ENCODE peak calls at places on chromosome 3, in five cellular contexts. One of them, this sample, is unnamed.

GRCh38 chr3:182837855-182838454 is 44.7 kb downstream of the ATP11B start:
- DNase-seq in CD8-positive, alpha-beta T cell: no peak
- DNase-seq in GM20000: no peak
- DNase-seq in OCI-LY7: peak; percentile 33
- DNase-seq in AG09319: no peak
- DNase-seq in this sample: no peak

GRCh38 chr3:134608957-134609525 is 41.8 kb downstream of the KY start:
- DNase-seq in CD8-positive, alpha-beta T cell: no peak
- DNase-seq in GM20000: no peak
- DNase-seq in OCI-LY7: no peak
- DNase-seq in AG09319: no peak
- DNase-seq in this sample: no peak

GRCh38 chr3:62562596-62562995 is 189.2 kb upstream of the FEZF2 start:
- DNase-seq in CD8-positive, alpha-beta T cell: no peak
- DNase-seq in GM20000: no peak
- DNase-seq in OCI-LY7: no peak
- DNase-seq in AG09319: no peak
- DNase-seq in this sample: peak; percentile 27

GRCh38 chr3:11549580-11550140 is 94.1 kb downstream of the VGLL4 start:
- DNase-seq in CD8-positive, alpha-beta T cell: no peak
- DNase-seq in GM20000: no peak
- DNase-seq in OCI-LY7: no peak
- DNase-seq in AG09319: no peak
- DNase-seq in this sample: no peak

GRCh38 chr3:30538787-30539186 is 67.6 kb upstream of the TGFBR2 start:
- DNase-seq in CD8-positive, alpha-beta T cell: no peak
- DNase-seq in GM20000: no peak
- DNase-seq in OCI-LY7: no peak
- DNase-seq in AG09319: no peak
- DNase-seq in this sample: no peak

GRCh38 chr3:183584246-183584913 is 28.9 kb upstream of the KLHL6 start:
- DNase-seq in CD8-positive, alpha-beta T cell: no peak
- DNase-seq in GM20000: no peak
- DNase-seq in OCI-LY7: peak; percentile 69
- DNase-seq in AG09319: peak; percentile 18
- DNase-seq in this sample: no peak

GRCh38 chr3:73848173-73848751 is 223.5 kb upstream of the PDZRN3 start:
- DNase-seq in CD8-positive, alpha-beta T cell: no peak
- DNase-seq in GM20000: peak; percentile 11
- DNase-seq in OCI-LY7: no peak
- DNase-seq in AG09319: peak; percentile 10
- DNase-seq in this sample: no peak

GRCh38 chr3:176514297-176514696 is 683.0 kb downstream of the TBL1XR1 start:
- DNase-seq in CD8-positive, alpha-beta T cell: no peak
- DNase-seq in GM20000: no peak
- DNase-seq in OCI-LY7: peak; percentile 60
- DNase-seq in AG09319: peak; percentile 5
- DNase-seq in this sample: no peak

GRCh38 chr3:19945405-19946290 is 1.2 kb upstream of the RAB5A start:
- DNase-seq in CD8-positive, alpha-beta T cell: peak; percentile 9
- DNase-seq in GM20000: no peak
- DNase-seq in OCI-LY7: no peak
- DNase-seq in AG09319: no peak
- DNase-seq in this sample: no peak

GRCh38 chr3:175260145-175260794 is 401.1 kb downstream of the NAALADL2 start:
- DNase-seq in CD8-positive, alpha-beta T cell: no peak
- DNase-seq in GM20000: no peak
- DNase-seq in OCI-LY7: no peak
- DNase-seq in AG09319: no peak
- DNase-seq in this sample: no peak

GRCh38 chr3:4416961-4417360 is 50.1 kb downstream of the SUMF1 start:
- DNase-seq in CD8-positive, alpha-beta T cell: no peak
- DNase-seq in GM20000: no peak
- DNase-seq in OCI-LY7: no peak
- DNase-seq in AG09319: no peak
- DNase-seq in this sample: peak; percentile 64

GRCh38 chr3:56131976-56132590 is 336.2 kb downstream of the ERC2 start:
- DNase-seq in CD8-positive, alpha-beta T cell: no peak
- DNase-seq in GM20000: no peak
- DNase-seq in OCI-LY7: no peak
- DNase-seq in AG09319: peak; percentile 66
- DNase-seq in this sample: no peak

GRCh38 chr3:187669675-187670504 is at the start of gene SST:
- DNase-seq in CD8-positive, alpha-beta T cell: no peak
- DNase-seq in GM20000: no peak
- DNase-seq in OCI-LY7: no peak
- DNase-seq in AG09319: no peak
- DNase-seq in this sample: no peak

GRCh38 chr3:69306239-69307185 is 79.4 kb downstream of the FRMD4B start:
- DNase-seq in CD8-positive, alpha-beta T cell: peak; percentile 59
- DNase-seq in GM20000: peak; percentile 63
- DNase-seq in OCI-LY7: peak; percentile 66
- DNase-seq in AG09319: peak; percentile 57
- DNase-seq in this sample: peak; percentile 14

GRCh38 chr3:196357905-196358304 is 19.7 kb upstream of the TM4SF19 start:
- DNase-seq in CD8-positive, alpha-beta T cell: no peak
- DNase-seq in GM20000: no peak
- DNase-seq in OCI-LY7: no peak
- DNase-seq in AG09319: no peak
- DNase-seq in this sample: no peak

GRCh38 chr3:186640473-186640818 is 247 bp downstream of the FETUB start:
- DNase-seq in CD8-positive, alpha-beta T cell: no peak
- DNase-seq in GM20000: no peak
- DNase-seq in OCI-LY7: no peak
- DNase-seq in AG09319: no peak
- DNase-seq in this sample: peak; percentile 14

GRCh38 chr3:177523991-177524438 is 326.7 kb upstream of the TBL1XR1 start:
- DNase-seq in CD8-positive, alpha-beta T cell: no peak
- DNase-seq in GM20000: no peak
- DNase-seq in OCI-LY7: no peak
- DNase-seq in AG09319: no peak
- DNase-seq in this sample: no peak

GRCh38 chr3:175338775-175339535 is 479.8 kb downstream of the NAALADL2 start:
- DNase-seq in CD8-positive, alpha-beta T cell: no peak
- DNase-seq in GM20000: no peak
- DNase-seq in OCI-LY7: no peak
- DNase-seq in AG09319: peak; percentile 39
- DNase-seq in this sample: peak; percentile 5

GRCh38 chr3:46208167-46208704 is at the start of gene CCR1:
- DNase-seq in CD8-positive, alpha-beta T cell: no peak
- DNase-seq in GM20000: peak; percentile 58
- DNase-seq in OCI-LY7: peak; percentile 32
- DNase-seq in AG09319: no peak
- DNase-seq in this sample: no peak

GRCh38 chr3:124846189-124846588 is 41.0 kb downstream of the ITGB5 start:
- DNase-seq in CD8-positive, alpha-beta T cell: no peak
- DNase-seq in GM20000: no peak
- DNase-seq in OCI-LY7: no peak
- DNase-seq in AG09319: no peak
- DNase-seq in this sample: no peak

GRCh38 chr3:197181751-197182150 is 116.7 kb downstream of the DLG1 start:
- DNase-seq in CD8-positive, alpha-beta T cell: no peak
- DNase-seq in GM20000: no peak
- DNase-seq in OCI-LY7: no peak
- DNase-seq in AG09319: no peak
- DNase-seq in this sample: no peak

GRCh38 chr3:151003024-151003771 is 30.7 kb upstream of the CLRN1 start:
- DNase-seq in CD8-positive, alpha-beta T cell: no peak
- DNase-seq in GM20000: no peak
- DNase-seq in OCI-LY7: no peak
- DNase-seq in AG09319: no peak
- DNase-seq in this sample: no peak

GRCh38 chr3:77039606-77040553 is at the start of gene ROBO2:
- DNase-seq in CD8-positive, alpha-beta T cell: no peak
- DNase-seq in GM20000: no peak
- DNase-seq in OCI-LY7: no peak
- DNase-seq in AG09319: peak; percentile 23
- DNase-seq in this sample: no peak

DNA sequence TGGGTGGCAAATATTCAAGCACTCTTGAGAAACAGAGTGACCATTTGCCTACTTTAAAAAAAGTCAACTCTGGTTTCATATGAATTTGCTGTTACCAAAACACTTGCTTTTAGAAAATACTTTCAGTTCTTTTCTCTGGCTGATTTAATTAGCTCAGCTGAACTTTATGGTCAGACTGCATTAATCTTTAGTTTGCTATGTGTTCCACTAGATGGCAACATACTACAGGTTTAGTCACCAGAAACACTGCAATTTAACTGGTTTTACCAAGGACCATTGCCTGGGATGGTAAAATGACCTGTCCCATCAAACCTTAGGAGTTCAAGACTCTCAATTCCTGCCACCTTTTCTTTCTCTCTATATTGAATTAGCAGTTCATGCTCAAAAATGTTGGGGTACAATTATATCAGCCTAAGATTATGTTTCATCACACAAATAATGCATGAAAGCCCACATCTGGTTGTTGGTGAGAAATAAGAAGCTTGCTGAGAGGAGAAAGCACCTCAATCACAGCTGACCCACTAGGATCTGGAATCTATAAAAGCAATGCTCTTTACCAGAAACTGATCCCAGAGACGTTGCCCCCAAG is 14.2 kb downstream of the EIF4E3 start:
- DNase-seq in CD8-positive, alpha-beta T cell: no peak
- DNase-seq in GM20000: peak; percentile 68
- DNase-seq in OCI-LY7: peak; percentile 65
- DNase-seq in AG09319: peak; percentile 25
- DNase-seq in this sample: no peak
- TF ChIP-seq CTCF in CD8-positive, alpha-beta T cell: peak; percentile 87
- TF ChIP-seq CTCF in GM20000: no peak
- TF ChIP-seq CTCF in OCI-LY7: peak; percentile 88
- TF ChIP-seq CTCF in AG09319: peak; percentile 60
- TF ChIP-seq CTCF in this sample: peak; percentile 46

GRCh38 chr3:9147896-9148267 is 101.6 kb downstream of the SRGAP3 start:
- DNase-seq in CD8-positive, alpha-beta T cell: no peak
- DNase-seq in GM20000: no peak
- DNase-seq in OCI-LY7: no peak
- DNase-seq in AG09319: no peak
- DNase-seq in this sample: no peak

GRCh38 chr3:9146367-9147071 is 102.9 kb downstream of the SRGAP3 start:
- DNase-seq in CD8-positive, alpha-beta T cell: no peak
- DNase-seq in GM20000: no peak
- DNase-seq in OCI-LY7: no peak
- DNase-seq in AG09319: no peak
- DNase-seq in this sample: no peak

GRCh38 chr3:9151240-9151639 is 98.2 kb downstream of the SRGAP3 start:
- DNase-seq in CD8-positive, alpha-beta T cell: no peak
- DNase-seq in GM20000: no peak
- DNase-seq in OCI-LY7: no peak
- DNase-seq in AG09319: peak; percentile 11
- DNase-seq in this sample: no peak

GRCh38 chr3:9147215-9147895 is 102.1 kb downstream of the SRGAP3 start:
- DNase-seq in CD8-positive, alpha-beta T cell: no peak
- DNase-seq in GM20000: no peak
- DNase-seq in OCI-LY7: no peak
- DNase-seq in AG09319: no peak
- DNase-seq in this sample: no peak

GRCh38 chr3:9149566-9149965 is 99.9 kb downstream of the SRGAP3 start:
- DNase-seq in CD8-positive, alpha-beta T cell: no peak
- DNase-seq in GM20000: no peak
- DNase-seq in OCI-LY7: no peak
- DNase-seq in AG09319: no peak
- DNase-seq in this sample: no peak
- TF ChIP-seq CTCF in CD8-positive, alpha-beta T cell: no peak
- TF ChIP-seq CTCF in GM20000: no peak
- TF ChIP-seq CTCF in OCI-LY7: no peak
- TF ChIP-seq CTCF in AG09319: no peak
- TF ChIP-seq CTCF in this sample: no peak

DNA sequence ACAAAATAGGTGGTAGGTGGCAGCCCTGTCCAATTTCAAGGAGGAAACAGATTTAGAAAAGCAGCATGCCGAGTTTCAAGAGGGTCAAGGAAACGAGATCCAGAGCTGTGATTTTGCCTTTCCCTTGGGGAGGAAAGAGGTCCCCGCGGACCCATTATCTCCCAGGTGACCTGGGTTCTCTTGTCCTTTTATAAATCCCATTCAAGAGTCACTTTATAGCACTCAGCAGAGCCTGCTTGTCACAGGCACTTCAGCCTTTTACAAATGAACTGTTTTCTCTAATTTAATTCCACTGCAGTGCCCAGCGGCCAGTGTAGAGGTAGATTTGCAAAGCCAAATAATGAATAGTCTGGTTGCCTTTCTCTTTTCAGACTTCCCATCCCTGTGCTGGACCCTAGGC is 99.9 kb downstream of the CD47 start:
- DNase-seq in CD8-positive, alpha-beta T cell: no peak
- DNase-seq in GM20000: no peak
- DNase-seq in OCI-LY7: no peak
- DNase-seq in AG09319: no peak
- DNase-seq in this sample: no peak
- TF ChIP-seq CTCF in CD8-positive, alpha-beta T cell: no peak
- TF ChIP-seq CTCF in GM20000: no peak
- TF ChIP-seq CTCF in OCI-LY7: no peak
- TF ChIP-seq CTCF in AG09319: no peak
- TF ChIP-seq CTCF in this sample: no peak

DNA sequence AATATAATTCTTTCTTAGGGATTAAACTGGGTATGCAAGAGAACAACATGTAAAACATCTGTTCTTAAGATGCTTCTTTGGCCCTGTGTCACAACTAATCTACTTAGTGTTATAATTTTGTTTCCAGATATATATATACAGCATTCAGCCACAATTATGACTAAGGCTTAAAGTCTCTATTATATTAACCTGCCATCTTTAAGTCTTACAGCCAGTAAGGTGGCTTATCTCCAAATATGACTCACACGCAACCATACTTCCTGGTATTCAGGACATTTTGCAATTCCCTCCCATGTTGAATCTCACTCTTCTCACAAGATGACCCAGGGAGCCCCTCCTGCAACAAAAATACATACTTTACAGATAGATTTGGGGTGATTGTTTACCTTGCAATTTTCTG is 6.6 kb upstream of the KBTBD8 start:
- DNase-seq in CD8-positive, alpha-beta T cell: no peak
- DNase-seq in GM20000: no peak
- DNase-seq in OCI-LY7: no peak
- DNase-seq in AG09319: peak; percentile 60
- DNase-seq in this sample: no peak
- TF ChIP-seq CTCF in CD8-positive, alpha-beta T cell: no peak
- TF ChIP-seq CTCF in GM20000: no peak
- TF ChIP-seq CTCF in OCI-LY7: no peak
- TF ChIP-seq CTCF in AG09319: no peak
- TF ChIP-seq CTCF in this sample: no peak

This sample was measured in thoracic aorta.